ENCODE peak calls at places on chromosomes 6 and 20, in nine cellular contexts. Q is mucosa of descending colon, G is WTC11, F is glutamatergic neuron, C is stomach, I is Peyer's patch, R is AG10803, W is tibial artery, L is fibroblast of the aortic adventitia. Y is an unnamed sample.

GRCh38 chr20:40702504-40702903 is 13.5 kb upstream of the MAFB start:
- DNase-seq in C (no peak), I (no peak), Q (no peak), F (no peak), R (no peak), L (peak; percentile 13), W (no peak), G (no peak), Y (no peak)

GRCh38 chr6:166206510-166207389 is 39.1 kb upstream of the TBXT start:
- DNase-seq in W (no peak), I (no peak), F (no peak), L (peak; percentile 3), G (no peak), Q (no peak), C (no peak), R (no peak), Y (no peak)

GRCh38 chr6:27091661-27092315 is 155.7 kb upstream of the PRSS16 start:
- DNase-seq in R (peak; percentile 94), L (peak; percentile 93), C (no peak), F (no peak), W (no peak), Q (no peak), I (no peak), G (peak; percentile 41), Y (no peak)

GRCh38 chr6:79512014-79512413 is 25.2 kb downstream of the LCA5 start:
- DNase-seq in W (no peak), I (no peak), R (no peak), L (no peak), Q (no peak), G (no peak), C (no peak), F (no peak), Y (no peak)

GRCh38 chr6:958531-958930 is 265.6 kb upstream of the EXOC2 start:
- DNase-seq in L (peak; percentile 68), I (no peak), F (no peak), W (no peak), Q (no peak), C (no peak), R (peak; percentile 88), G (no peak), Y (no peak)

GRCh38 chr20:61789329-61789728 is 276.4 kb downstream of the TAF4 start:
- DNase-seq in C (no peak), F (peak; percentile 6), G (no peak), R (no peak), Q (no peak), I (peak; percentile 13), L (no peak), W (no peak), Y (no peak)

GRCh38 chr6:40551966-40552365 is 35.2 kb downstream of the LRFN2 start:
- DNase-seq in G (no peak), F (no peak), R (no peak), W (no peak), L (no peak), Q (no peak), I (no peak), C (no peak), Y (no peak)

GRCh38 chr20:48687097-48687800 is 140.6 kb downstream of the PREX1 start:
- DNase-seq in Q (no peak), C (no peak), F (no peak), R (no peak), L (no peak), W (no peak), I (no peak), G (no peak), Y (no peak)

GRCh38 chr6:1296079-1296478 is 15.8 kb upstream of the FOXQ1 start:
- DNase-seq in L (no peak), Q (no peak), G (no peak), C (no peak), R (no peak), W (no peak), I (no peak), F (no peak), Y (no peak)

GRCh38 chr6:111061493-111061892 is 25.8 kb upstream of the SLC16A10 start:
- DNase-seq in L (no peak), G (no peak), C (no peak), I (no peak), W (no peak), R (peak; percentile 13), F (no peak), Q (no peak), Y (no peak)

GRCh38 chr20:10219452-10219791 is 792 bp downstream of the SNAP25 start:
- DNase-seq in C (peak; percentile 69), R (peak; percentile 42), I (peak; percentile 66), W (peak; percentile 84), F (peak; percentile 85), L (peak; percentile 50), G (peak; percentile 83), Q (peak; percentile 78), Y (peak; percentile 92)

GRCh38 chr6:137904822-137905617 is 38.0 kb downstream of the TNFAIP3 start:
- DNase-seq in C (no peak), F (no peak), Q (no peak), W (no peak), L (no peak), G (no peak), R (peak; percentile 30), I (peak; percentile 56), Y (no peak)

GRCh38 chr6:27279513-27280063 is 32.1 kb downstream of the PRSS16 start:
- DNase-seq in C (no peak), Q (no peak), L (no peak), G (peak; percentile 52), W (no peak), R (no peak), I (no peak), F (no peak), Y (no peak)

GRCh38 chr20:3318226-3318884 is 79.4 kb upstream of the SLC4A11 start:
- DNase-seq in I (no peak), G (no peak), W (no peak), L (no peak), Q (no peak), R (no peak), C (no peak), F (no peak), Y (no peak)

GRCh38 chr20:64203037-64203777 is 39.0 kb downstream of the MYT1 start:
- DNase-seq in G (no peak), F (peak; percentile 72), I (no peak), Q (no peak), C (no peak), R (no peak), W (no peak), L (no peak), Y (no peak)

GRCh38 chr6:157089258-157089657 is 234.1 kb downstream of the TMEM242 start:
- DNase-seq in W (no peak), C (no peak), R (peak; percentile 85), F (no peak), G (peak; percentile 70), L (peak; percentile 62), I (no peak), Q (no peak), Y (no peak)

GRCh38 chr6:138692978-138693909 is 80.3 kb upstream of the CCDC28A start:
- DNase-seq in L (peak; percentile 35), I (peak; percentile 87), R (peak; percentile 49), F (peak; percentile 66), Q (peak; percentile 87), C (peak; percentile 82), G (peak; percentile 83), W (peak; percentile 79), Y (peak; percentile 89)

GRCh38 chr6:148166339-148166949 is 176.2 kb upstream of the SASH1 start:
- DNase-seq in W (no peak), F (no peak), G (no peak), Q (no peak), C (no peak), L (peak; percentile 76), I (no peak), R (peak; percentile 62), Y (no peak)

GRCh38 chr6:117920493-117920845 is 13.4 kb downstream of the SLC35F1 start:
- DNase-seq in W (no peak), R (no peak), I (no peak), C (no peak), F (no peak), G (no peak), Q (no peak), L (no peak), Y (no peak)

GRCh38 chr20:7939663-7940062 is 595 bp downstream of the HAO1 start:
- DNase-seq in C (no peak), L (no peak), G (no peak), R (no peak), F (no peak), Q (no peak), I (no peak), W (no peak), Y (no peak)

DNA sequence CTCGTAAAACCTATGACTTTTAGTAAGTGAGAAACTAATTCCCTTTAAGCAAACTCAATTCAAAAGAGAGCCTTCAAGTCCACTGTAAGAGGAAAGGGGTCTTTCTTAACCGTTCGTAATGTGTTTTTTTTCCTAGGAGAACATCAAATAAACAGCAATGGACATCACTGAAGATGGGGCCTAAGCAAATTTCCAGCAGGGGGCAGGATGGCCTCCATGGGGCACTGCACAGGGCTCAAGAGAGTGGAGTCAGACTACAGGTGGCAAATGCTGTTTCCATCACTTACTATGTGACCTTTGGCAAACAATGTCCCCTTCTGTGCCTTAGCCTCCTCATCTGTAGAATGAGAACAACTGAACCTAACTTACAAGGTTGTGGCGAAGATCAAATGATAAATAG is 88.7 kb downstream of the ARHGAP18 start:
- DNase-seq in L (no peak), I (peak; percentile 49), C (peak; percentile 34), G (peak; percentile 36), F (no peak), W (no peak), Q (peak; percentile 35), R (no peak), Y (no peak)
- TF ChIP-seq CTCF in L (peak; percentile 21), I (no peak), C (no peak), G (no peak), F (peak; percentile 14), W (peak; percentile 10), Q (no peak), R (peak; percentile 18), Y (peak; percentile 17)

GRCh38 chr6:45933855-45934254 is 81.8 kb downstream of the CLIC5 start:
- DNase-seq in I (no peak), R (no peak), W (no peak), L (no peak), G (no peak), F (no peak), C (no peak), Q (no peak), Y (no peak)
- TF ChIP-seq CTCF in I (no peak), R (no peak), W (no peak), L (no peak), G (no peak), F (no peak), C (no peak), Q (no peak), Y (no peak)

DNA sequence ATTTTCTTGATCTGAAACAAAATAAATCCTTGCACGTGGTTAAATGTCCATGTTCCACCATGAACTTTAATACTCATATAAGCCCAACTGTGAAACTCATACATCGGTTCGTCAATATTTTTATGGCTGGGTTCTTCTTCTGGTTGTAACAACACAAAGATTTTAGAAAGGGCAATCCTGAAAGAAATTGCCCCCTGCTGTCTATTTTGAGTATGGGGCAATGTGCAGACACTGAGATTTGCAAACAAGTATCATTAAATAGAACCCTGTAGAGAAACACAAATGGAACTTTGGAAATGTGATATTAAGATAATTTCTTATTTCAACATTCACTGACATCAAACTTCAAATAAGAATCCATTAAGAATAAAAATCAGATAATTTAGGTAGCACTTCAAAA is 80.2 kb upstream of the PHACTR1 start:
- DNase-seq in G (no peak), W (no peak), C (no peak), F (no peak), R (no peak), Q (no peak), I (no peak), L (no peak), Y (no peak)
- TF ChIP-seq CTCF in G (no peak), W (no peak), C (no peak), F (peak; percentile 53), R (peak; percentile 25), Q (no peak), I (no peak), L (peak; percentile 21), Y (peak; percentile 19)

GRCh38 chr6:21918666-21919065 is 325.1 kb downstream of the SOX4 start:
- DNase-seq in C (no peak), Q (no peak), L (no peak), R (no peak), I (no peak), G (no peak), F (no peak), W (no peak), Y (peak; percentile 44)
- TF ChIP-seq CTCF in C (no peak), Q (no peak), L (no peak), R (no peak), I (no peak), G (no peak), F (no peak), W (no peak), Y (no peak)